ENCODE peak calls at places on chromosomes 16 and 17, in eight cellular contexts. X, H, L, U, I, J, Y and K are unnamed samples.
A peak's percentile ranks its signal among the peaks of the same experiment; 100 is the strongest.

GRCh38 chr16:71933017-71933416 is 37.7 kb downstream of the IST1 start:
- DNase-seq in H (no peak), L (no peak), I (no peak), J (no peak), Y (no peak), U (no peak), X (no peak), K (no peak)

GRCh38 chr16:2082171-2082982 is 34.6 kb downstream of the TSC2 start:
- DNase-seq in I (peak; percentile 35), J (peak; percentile 73), U (no peak), H (no peak), L (no peak), Y (no peak), X (no peak), K (no peak)

GRCh38 chr17:4215882-4216411 is 47.8 kb downstream of the ANKFY1 start:
- DNase-seq in L (no peak), I (no peak), U (no peak), Y (no peak), X (peak; percentile 62), J (no peak), H (no peak), K (peak; percentile 18)

GRCh38 chr16:82888616-82889015 is 261.8 kb downstream of the CDH13 start:
- DNase-seq in Y (no peak), L (no peak), I (peak; percentile 44), H (no peak), U (peak; percentile 83), X (no peak), J (peak; percentile 98), K (no peak)

GRCh38 chr17:32007463-32008298 is 498 bp downstream of the LRRC37B start:
- DNase-seq in I (no peak), X (peak; percentile 30), H (peak; percentile 19), J (peak; percentile 24), U (peak; percentile 11), Y (peak; percentile 32), L (no peak), K (peak; percentile 73)

GRCh38 chr17:38674013-38674748 is 576 bp downstream of the EPOP start:
- DNase-seq in U (no peak), Y (no peak), L (no peak), I (peak; percentile 34), H (no peak), X (peak; percentile 38), J (no peak), K (peak; percentile 81)

GRCh38 chr17:63768433-63768832 is 5.0 kb downstream of the CCDC47 start:
- DNase-seq in H (no peak), X (no peak), L (no peak), J (no peak), I (no peak), U (no peak), Y (no peak), K (no peak)

GRCh38 chr16:4443986-4444385 is 18.3 kb downstream of the DNAJA3 start:
- DNase-seq in U (no peak), Y (no peak), J (no peak), H (no peak), X (no peak), L (no peak), I (no peak), K (no peak)

GRCh38 chr16:3509470-3509928 is 8.7 kb downstream of the CLUAP1 start:
- DNase-seq in X (no peak), I (no peak), U (peak; percentile 28), J (no peak), L (no peak), Y (no peak), H (peak; percentile 32), K (no peak)

GRCh38 chr16:83118365-83118764 is 491.6 kb downstream of the CDH13 start:
- DNase-seq in J (no peak), Y (no peak), I (no peak), U (peak; percentile 88), L (no peak), X (no peak), H (no peak), K (no peak)